ENCODE peak calls at places on chromosomes 13 and 19, in ten cellular contexts. I is brain microvascular endothelial cell; V is ovary; N is naive thymus-derived CD4-positive, alpha-beta T cell; M is iPS DF 19.7; C is stomach; G is NCI-H345; O is hepatic stellate cell; A is stromal cell of bone marrow; T is CD4-positive, alpha-beta T cell. X is an unnamed sample.

GRCh38 chr13:80029170-80029569 is 311.8 kb downstream of the SPRY2 start:
- DNase-seq in N (no peak), O (no peak), A (no peak), I (no peak), M (no peak), T (no peak), G (peak; percentile 71), C (no peak), V (no peak), X (no peak)

GRCh38 chr13:69274231-69274630 is 833.4 kb upstream of the ATXN8OS start:
- DNase-seq in O (no peak), T (no peak), A (no peak), M (no peak), C (no peak), V (no peak), N (no peak), I (no peak), G (no peak), X (no peak)

GRCh38 chr13:98688373-98688772 is 64.1 kb downstream of the SLC15A1 start:
- DNase-seq in T (no peak), O (no peak), N (no peak), C (no peak), M (no peak), V (no peak), G (no peak), A (no peak), I (no peak), X (no peak)

GRCh38 chr19:41339936-41340335 is 13.8 kb downstream of the TGFB1 start:
- DNase-seq in N (no peak), C (no peak), O (peak; percentile 78), M (no peak), V (no peak), G (no peak), I (no peak), T (no peak), A (no peak), X (no peak)

GRCh38 chr13:53408306-53408705 is 379.7 kb downstream of the OLFM4 start:
- DNase-seq in A (no peak), G (no peak), O (no peak), V (no peak), I (no peak), M (no peak), T (no peak), N (no peak), C (no peak), X (no peak)

GRCh38 chr13:96036515-96036914 is 16.7 kb downstream of the UGGT2 start:
- DNase-seq in V (no peak), O (no peak), M (no peak), A (no peak), N (no peak), I (no peak), C (no peak), T (no peak), G (no peak), X (no peak)

GRCh38 chr13:28494861-28495585 is at the start of gene FLT1:
- DNase-seq in T (no peak), G (peak; percentile 14), C (peak; percentile 27), I (no peak), O (peak; percentile 55), V (peak; percentile 34), N (peak; percentile 65), A (no peak), M (peak; percentile 68), X (peak; percentile 62)

GRCh38 chr19:1651061-1651547 is 1.3 kb downstream of the TCF3 start:
- DNase-seq in A (no peak), V (peak; percentile 56), G (no peak), C (no peak), M (no peak), N (peak; percentile 60), I (no peak), O (no peak), T (peak; percentile 24), X (peak; percentile 47)

GRCh38 chr19:18832331-18833140 is 777 bp downstream of the UPF1 start:
- DNase-seq in O (peak; percentile 53), G (no peak), M (no peak), I (peak; percentile 18), C (no peak), N (peak; percentile 50), V (no peak), A (no peak), T (no peak), X (no peak)

GRCh38 chr19:51441410-51442390 is 16.6 kb downstream of the SIGLEC8 start:
- DNase-seq in T (peak; percentile 70), A (no peak), V (no peak), I (no peak), M (no peak), O (no peak), C (peak; percentile 54), G (no peak), N (peak; percentile 87), X (no peak)

GRCh38 chr13:46552302-46552680 is 679 bp upstream of the LRCH1 start:
- DNase-seq in V (peak; percentile 39), G (no peak), O (no peak), I (no peak), C (peak; percentile 34), M (no peak), A (no peak), T (no peak), N (no peak), X (no peak)

GRCh38 chr13:25217023-25217909 is 45.2 kb upstream of the AMER2 start:
- DNase-seq in N (no peak), M (no peak), V (no peak), C (no peak), G (no peak), T (no peak), O (peak; percentile 17), I (peak; percentile 38), A (peak; percentile 9), X (peak; percentile 54)

GRCh38 chr13:25281937-25282332 is 5.4 kb downstream of the MTMR6 start:
- DNase-seq in I (no peak), C (no peak), G (no peak), A (no peak), O (no peak), V (no peak), N (no peak), M (no peak), T (no peak), X (no peak)

GRCh38 chr13:43805071-43805468 is 18.3 kb upstream of the ENOX1 start:
- DNase-seq in O (peak; percentile 69), G (peak; percentile 57), I (peak; percentile 93), C (no peak), A (peak; percentile 85), N (no peak), T (no peak), M (no peak), V (no peak), X (peak; percentile 96)

GRCh38 chr13:21556051-21556450 is 47.9 kb downstream of the MICU2 start:
- DNase-seq in I (no peak), O (no peak), N (no peak), M (no peak), V (no peak), T (no peak), G (no peak), C (no peak), A (no peak), X (peak; percentile 42)

GRCh38 chr19:4589579-4590410 is 30.3 kb upstream of the SEMA6B start:
- DNase-seq in M (no peak), G (no peak), V (no peak), I (no peak), A (no peak), C (no peak), N (no peak), T (no peak), O (no peak), X (no peak)

GRCh38 chr13:78160793-78161192 is 242.2 kb upstream of the EDNRB start:
- DNase-seq in A (peak; percentile 34), M (no peak), N (no peak), I (no peak), C (no peak), V (no peak), G (peak; percentile 5), T (no peak), O (peak; percentile 11), X (peak; percentile 73)

GRCh38 chr13:98717256-98717655 is 35.2 kb downstream of the SLC15A1 start:
- DNase-seq in O (no peak), A (no peak), V (no peak), M (no peak), T (no peak), G (no peak), I (no peak), C (no peak), N (no peak), X (no peak)

GRCh38 chr13:101449971-101450748 is 2.3 kb upstream of the ITGBL1 start:
- DNase-seq in M (no peak), A (peak; percentile 76), V (no peak), I (peak; percentile 62), C (no peak), T (no peak), G (no peak), N (no peak), O (peak; percentile 55), X (peak; percentile 89)

GRCh38 chr13:65336916-65337315 is 1893.2 kb downstream of the PCDH9 start:
- DNase-seq in N (no peak), O (no peak), I (peak; percentile 61), V (no peak), T (no peak), G (no peak), A (no peak), C (no peak), M (no peak), X (peak; percentile 67)

GRCh38 chr13:106291006-106291405 is 244.5 kb downstream of the EFNB2 start:
- DNase-seq in G (no peak), N (no peak), M (no peak), C (no peak), I (peak; percentile 67), O (no peak), T (no peak), V (no peak), A (no peak), X (peak; percentile 80)

GRCh38 chr19:4077800-4078683 is 11.3 kb upstream of the ZBTB7A start:
- DNase-seq in O (peak; percentile 58), G (no peak), M (no peak), C (peak; percentile 63), V (peak; percentile 80), I (no peak), A (no peak), N (peak; percentile 70), T (no peak), X (no peak)

GRCh38 chr19:33024398-33024797 is 40.3 kb downstream of the RHPN2 start:
- DNase-seq in O (no peak), V (no peak), C (no peak), M (no peak), A (no peak), N (no peak), G (no peak), I (no peak), T (no peak), X (no peak)

GRCh38 chr19:9836021-9836420 is 903 bp downstream of the PIN1 start:
- DNase-seq in T (no peak), I (peak; percentile 40), V (no peak), M (no peak), G (no peak), O (peak; percentile 50), A (peak; percentile 15), C (no peak), N (no peak), X (peak; percentile 59)

GRCh38 chr19:53192771-53193533 is at the start of gene ZNF665:
- DNase-seq in N (peak; percentile 77), A (peak; percentile 83), C (peak; percentile 90), I (peak; percentile 85), M (peak; percentile 52), V (peak; percentile 85), O (peak; percentile 90), G (peak; percentile 86), T (peak; percentile 58), X (peak; percentile 92)

GRCh38 chr13:109151696-109152095 is 522.3 kb downstream of the MYO16 start:
- DNase-seq in M (no peak), T (no peak), N (no peak), O (no peak), G (no peak), A (no peak), I (peak; percentile 46), V (no peak), C (no peak), X (peak; percentile 49)

GRCh38 chr19:19460761-19461265 is 54.5 kb downstream of the TSSK6 start:
- DNase-seq in G (no peak), T (peak; percentile 37), O (peak; percentile 79), I (no peak), C (peak; percentile 40), N (peak; percentile 62), V (no peak), A (no peak), M (no peak), X (no peak)

GRCh38 chr19:35408284-35409171 is 37.7 kb downstream of the GPR42 start:
- DNase-seq in I (no peak), M (no peak), A (no peak), N (no peak), O (no peak), C (no peak), G (no peak), V (no peak), T (no peak), X (no peak)

X was measured in iris pigment epithelial cell.